ENCODE peak calls at places on chromosomes 4 and X, in seven cellular contexts. R, D, N, Z, G, B and H are unnamed samples.

GRCh38 chrX:153647461-153648357 is 706 bp downstream of the DUSP9 start:
- DNase-seq in R (peak), D (peak), N (no peak), Z (no peak), G (no peak), B (no peak), H (no peak)

GRCh38 chr4:23333946-23334878 is 555.6 kb downstream of the PPARGC1A start:
- DNase-seq in R (no peak), D (no peak), N (peak), Z (peak), G (no peak), B (peak), H (peak)

GRCh38 chr4:136302566-136302965 is 1229.7 kb downstream of the PCDH18 start:
- DNase-seq in R (no peak), D (no peak), N (no peak), Z (no peak), G (no peak), B (no peak), H (peak)

GRCh38 chrX:20265221-20265725 is 1.4 kb downstream of the RPS6KA3 start:
- DNase-seq in R (peak), D (peak), N (peak), Z (peak), G (no peak), B (peak), H (peak)

GRCh38 chrX:10143071-10143983 is 13.4 kb upstream of the CLCN4 start:
- DNase-seq in R (no peak), D (no peak), N (no peak), Z (no peak), G (no peak), B (no peak), H (no peak)

GRCh38 chr4:33334416-33334815 is 2614.2 kb downstream of the PCDH7 start:
- DNase-seq in R (no peak), D (no peak), N (no peak), Z (no peak), G (no peak), B (peak), H (no peak)

GRCh38 chrX:42151808-42152207 is 228.5 kb upstream of the CASK start:
- DNase-seq in R (no peak), D (no peak), N (no peak), Z (no peak), G (peak), B (no peak), H (no peak)

GRCh38 chr4:18203936-18204335 is 182.4 kb upstream of the LCORL start:
- DNase-seq in R (no peak), D (no peak), N (no peak), Z (no peak), G (no peak), B (no peak), H (no peak)

GRCh38 chrX:70030242-70030823 is 19.4 kb downstream of the AWAT2 start:
- DNase-seq in R (peak), D (no peak), N (peak), Z (no peak), G (no peak), B (peak), H (peak)

GRCh38 chrX:49186125-49187027 is at the start of gene PRICKLE3:
- DNase-seq in R (no peak), D (no peak), N (peak), Z (peak), G (no peak), B (peak), H (peak)
- TF ChIP-seq CTCF in R (no peak), D (no peak), N (peak), Z (peak), G (peak), B (peak), H (peak)

GRCh38 chr4:105436414-105436813 is 37.4 kb downstream of the PPA2 start:
- DNase-seq in R (no peak), D (no peak), N (no peak), Z (no peak), G (no peak), B (no peak), H (no peak)

GRCh38 chr4:105434940-105435339 is 38.9 kb downstream of the PPA2 start:
- DNase-seq in R (no peak), D (no peak), N (no peak), Z (no peak), G (no peak), B (no peak), H (no peak)

DNA sequence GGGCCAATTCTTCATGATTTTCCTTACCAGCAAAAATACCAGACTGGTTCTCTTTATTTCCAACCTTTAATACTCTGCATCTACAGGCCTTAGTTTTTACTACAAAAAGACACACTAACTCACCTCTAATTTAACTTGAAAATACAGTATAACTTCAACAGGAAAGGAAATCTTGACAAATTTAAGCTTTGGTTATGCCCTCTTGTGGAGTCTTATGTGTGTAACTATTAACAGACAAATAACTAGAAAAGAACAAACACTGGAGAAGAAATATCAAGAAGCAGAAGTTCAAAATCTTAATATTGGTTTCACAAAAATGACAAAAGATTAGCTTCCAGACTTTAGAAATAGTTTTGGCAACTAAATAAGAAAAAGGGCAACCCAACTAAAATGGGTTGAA is 33.0 kb downstream of the PPA2 start:
- DNase-seq in R (no peak), D (no peak), N (no peak), Z (no peak), G (no peak), B (no peak), H (no peak)
- TF ChIP-seq CTCF in R (peak), D (peak), N (peak), Z (no peak), G (no peak), B (no peak), H (no peak)

GRCh38 chr4:90186229-90186628 is 59.0 kb downstream of the CCSER1 start:
- DNase-seq in R (no peak), D (no peak), N (no peak), Z (no peak), G (no peak), B (no peak), H (no peak)

GRCh38 chr4:90187148-90187884 is 60.1 kb downstream of the CCSER1 start:
- DNase-seq in R (no peak), D (no peak), N (no peak), Z (no peak), G (no peak), B (no peak), H (no peak)

GRCh38 chr4:90183254-90183653 is 56.1 kb downstream of the CCSER1 start:
- DNase-seq in R (no peak), D (no peak), N (no peak), Z (no peak), G (no peak), B (no peak), H (no peak)

GRCh38 chr4:90185416-90185815 is 58.2 kb downstream of the CCSER1 start:
- DNase-seq in R (no peak), D (no peak), N (no peak), Z (no peak), G (no peak), B (no peak), H (no peak)

DNA sequence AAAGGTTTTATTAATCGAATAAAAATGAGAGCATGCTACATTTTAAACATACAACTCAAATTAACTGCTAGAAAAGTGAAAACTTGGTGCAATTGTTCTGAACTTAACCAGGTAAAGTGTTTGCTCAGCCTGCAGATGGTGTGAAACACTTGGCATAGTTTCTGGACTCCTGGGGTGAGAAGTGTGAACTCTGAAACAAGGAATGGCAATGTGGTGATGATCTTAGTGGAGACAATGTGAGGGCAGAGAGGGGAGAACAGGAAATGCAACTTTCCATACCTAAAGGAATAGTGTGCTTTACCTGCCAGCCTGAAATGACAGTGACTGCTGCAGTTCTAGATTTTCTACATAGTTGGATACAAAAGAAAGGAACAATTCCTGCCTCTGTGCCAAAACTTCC is 57.4 kb downstream of the CCSER1 start:
- DNase-seq in R (no peak), D (no peak), N (no peak), Z (no peak), G (no peak), B (no peak), H (no peak)
- TF ChIP-seq CTCF in R (no peak), D (no peak), N (no peak), Z (no peak), G (no peak), B (no peak), H (no peak)

DNA sequence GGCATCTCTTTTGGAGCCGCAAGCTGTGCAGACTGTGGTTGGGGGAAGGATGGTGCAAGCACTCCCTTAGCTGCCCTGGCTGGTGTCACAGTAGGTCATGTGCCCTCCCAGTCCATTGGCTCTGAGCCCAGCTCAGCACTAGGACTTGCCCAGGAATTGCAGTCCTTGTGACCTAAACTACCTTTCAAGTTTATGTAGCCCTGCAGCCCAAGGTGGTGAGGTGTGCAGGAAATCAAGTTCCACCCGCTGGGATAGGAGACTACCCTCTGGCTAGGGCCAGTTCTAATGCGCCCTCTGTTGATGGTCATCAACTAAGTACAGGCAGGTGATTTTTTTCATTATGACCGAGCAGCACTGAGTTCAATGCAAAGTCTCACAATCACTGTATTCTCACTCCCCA is 335.2 kb downstream of the UBE2NL start:
- DNase-seq in R (no peak), D (no peak), N (no peak), Z (no peak), G (no peak), B (no peak), H (peak)
- TF ChIP-seq CTCF in R (peak), D (no peak), N (no peak), Z (no peak), G (no peak), B (no peak), H (no peak)

GRCh38 chr4:9792381-9792780 is 10.9 kb downstream of the DRD5 start:
- DNase-seq in R (no peak), D (no peak), N (no peak), Z (no peak), G (no peak), B (no peak), H (no peak)
- TF ChIP-seq CTCF in R (no peak), D (no peak), N (no peak), Z (no peak), G (no peak), B (no peak), H (no peak)

GRCh38 chr4:122898370-122899150 is 23.8 kb downstream of the NUDT6 start:
- DNase-seq in R (no peak), D (peak), N (peak), Z (peak), G (peak), B (peak), H (peak)

GRCh38 chr4:122890142-122890769 is 32.1 kb downstream of the NUDT6 start:
- DNase-seq in R (no peak), D (no peak), N (no peak), Z (no peak), G (no peak), B (no peak), H (peak)

GRCh38 chr4:122895336-122895995 is 26.9 kb downstream of the NUDT6 start:
- DNase-seq in R (peak), D (no peak), N (no peak), Z (no peak), G (no peak), B (no peak), H (peak)

GRCh38 chr4:122896270-122896669 is 26.1 kb downstream of the NUDT6 start:
- DNase-seq in R (no peak), D (no peak), N (no peak), Z (no peak), G (no peak), B (no peak), H (peak)

DNA sequence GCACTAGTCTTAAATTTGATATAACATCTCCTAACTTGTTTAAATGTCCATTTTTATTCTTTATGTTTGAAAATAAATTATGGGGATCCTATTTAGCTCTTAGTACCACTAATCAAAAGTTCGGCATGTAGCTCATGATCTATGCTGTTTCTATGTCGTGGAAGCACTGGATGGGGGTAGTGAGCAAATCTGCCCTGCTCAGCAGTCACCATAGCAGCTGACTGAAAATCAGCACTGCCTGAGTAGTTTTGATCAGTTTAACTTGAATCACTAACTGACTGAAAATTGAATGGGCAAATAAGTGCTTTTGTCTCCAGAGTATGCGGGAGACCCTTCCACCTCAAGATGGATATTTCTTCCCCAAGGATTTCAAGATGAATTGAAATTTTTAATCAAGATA is 27.6 kb downstream of the NUDT6 start:
- DNase-seq in R (peak), D (no peak), N (no peak), Z (no peak), G (no peak), B (no peak), H (no peak)
- TF ChIP-seq CTCF in R (peak), D (no peak), N (no peak), Z (no peak), G (no peak), B (no peak), H (no peak)

GRCh38 chr4:173522160-173522873 is 7.7 kb downstream of the HAND2 start:
- DNase-seq in R (peak), D (peak), N (peak), Z (peak), G (peak), B (peak), H (no peak)

GRCh38 chr4:173522874-173523395 is 7.1 kb downstream of the HAND2 start:
- DNase-seq in R (no peak), D (no peak), N (peak), Z (no peak), G (no peak), B (no peak), H (no peak)

GRCh38 chr4:173519130-173520101 is 10.6 kb downstream of the HAND2 start:
- DNase-seq in R (peak), D (no peak), N (peak), Z (no peak), G (no peak), B (no peak), H (no peak)

GRCh38 chr4:173521474-173522159 is 8.4 kb downstream of the HAND2 start:
- DNase-seq in R (peak), D (no peak), N (peak), Z (no peak), G (no peak), B (no peak), H (no peak)

DNA sequence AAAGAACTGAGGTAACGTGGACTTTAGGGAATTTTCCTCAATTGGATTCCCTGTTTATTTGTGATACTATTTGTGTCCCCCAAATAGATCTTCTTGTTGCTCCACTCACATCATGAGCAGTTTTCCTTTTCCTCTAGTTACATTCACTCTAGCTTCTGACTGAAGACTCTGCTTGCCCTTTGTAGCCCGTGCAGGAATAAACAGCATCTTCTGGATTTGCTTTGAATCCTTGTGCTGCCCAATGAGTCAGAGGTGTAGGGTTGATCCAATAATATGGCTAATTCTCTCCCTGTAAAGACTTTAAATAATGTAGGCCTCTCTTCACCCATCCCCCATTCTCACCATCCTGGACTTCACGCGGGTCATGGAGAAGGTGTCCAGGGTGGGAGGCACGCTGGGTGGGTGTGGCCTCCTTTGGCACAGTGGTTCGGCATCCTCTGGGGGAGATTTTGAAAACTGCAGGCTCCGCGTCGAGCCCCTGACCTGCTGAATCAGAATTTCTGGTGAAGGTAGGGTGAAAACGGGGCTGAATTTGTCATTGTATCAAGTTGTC is 9.0 kb downstream of the HAND2 start:
- DNase-seq in R (peak), D (no peak), N (peak), Z (no peak), G (no peak), B (no peak), H (no peak)
- TF ChIP-seq CTCF in R (peak), D (no peak), N (no peak), Z (no peak), G (no peak), B (no peak), H (no peak)